ENCODE peak calls at places on chromosome 18, in six cellular contexts. O is adrenal gland, N is GM23338, R is tibial nerve, S is upper lobe of right lung, A is breast epithelium. C is an unnamed sample.

GRCh38 chr18:28657836-28658410 is 481.0 kb upstream of the CDH2 start:
- DNase-seq in A (no peak), R (no peak), O (no peak), N (no peak), S (no peak), C (no peak)

GRCh38 chr18:24366328-24366727 is 31.3 kb downstream of the OSBPL1A start:
- DNase-seq in O (no peak), S (no peak), R (no peak), N (no peak), A (no peak), C (no peak)

GRCh38 chr18:76619342-76620315 is 124.6 kb upstream of the ZNF516 start:
- DNase-seq in A (no peak), S (peak), R (peak), N (peak), O (peak), C (no peak)

GRCh38 chr18:58615150-58616132 is 13.4 kb downstream of the ALPK2 start:
- DNase-seq in A (no peak), S (no peak), O (no peak), N (no peak), R (no peak), C (no peak)

GRCh38 chr18:59231157-59231556 is 11.2 kb downstream of the GRP start:
- DNase-seq in O (no peak), N (no peak), A (no peak), S (no peak), R (no peak), C (no peak)

GRCh38 chr18:7561907-7562460 is 5.1 kb upstream of the PTPRM start:
- DNase-seq in N (no peak), S (no peak), A (no peak), R (no peak), O (no peak), C (no peak)

GRCh38 chr18:38801640-38802039 is 1236.0 kb upstream of the CELF4 start:
- DNase-seq in N (peak), S (no peak), R (no peak), O (no peak), A (no peak), C (no peak)

GRCh38 chr18:11175266-11175947 is 26.0 kb upstream of the PIEZO2 start:
- DNase-seq in R (no peak), N (no peak), A (no peak), O (no peak), S (no peak), C (no peak)

GRCh38 chr18:27214831-27215230 is 29.7 kb upstream of the CHST9 start:
- DNase-seq in N (no peak), S (no peak), O (no peak), R (no peak), A (no peak), C (no peak)

GRCh38 chr18:58156516-58156915 is 112.5 kb downstream of the NEDD4L start:
- DNase-seq in S (no peak), O (peak), R (no peak), A (no peak), N (no peak), C (no peak)

GRCh38 chr18:51135361-51135760 is 62.1 kb downstream of the MEX3C start:
- DNase-seq in S (no peak), A (no peak), O (no peak), N (no peak), R (no peak), C (no peak)

DNA sequence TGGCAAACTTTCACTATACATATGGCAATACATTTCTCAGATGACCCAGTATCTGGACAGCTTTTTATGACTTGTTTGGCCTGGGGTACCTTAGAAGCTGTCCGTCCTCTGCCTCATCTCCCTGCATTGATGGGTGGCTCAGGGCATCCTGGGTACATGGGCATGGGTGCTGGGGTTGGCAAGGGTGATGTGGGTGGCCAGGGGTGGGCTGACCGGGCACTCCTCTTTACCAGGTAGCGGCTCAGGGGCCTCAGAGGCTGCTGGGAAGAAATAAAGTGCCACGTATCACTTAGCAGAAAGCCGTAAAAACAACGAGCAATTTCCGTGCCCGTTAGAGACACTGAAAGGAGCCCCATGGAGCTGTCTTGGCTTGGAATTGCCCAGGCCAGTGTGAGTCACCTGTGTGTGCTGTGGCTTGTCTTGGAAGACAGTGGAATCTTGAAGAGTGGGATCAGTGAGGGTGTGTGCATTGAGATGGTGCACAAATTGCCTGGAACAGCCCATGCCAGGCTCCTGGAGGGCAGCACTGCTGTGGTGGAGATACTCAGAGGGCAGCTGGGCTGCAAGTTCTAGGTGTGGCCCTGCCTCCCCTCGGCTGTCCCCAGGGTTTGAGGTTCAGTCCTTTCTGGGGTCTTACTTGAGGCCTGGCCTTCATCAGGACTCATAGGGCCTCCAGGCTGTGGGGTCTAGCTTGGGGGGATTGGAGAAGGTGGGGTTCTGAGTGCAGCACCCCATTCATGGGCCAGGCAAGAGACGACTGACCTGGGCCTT is 88.8 kb downstream of the FHOD3 start:
- DNase-seq in S (no peak), R (no peak), O (no peak), A (no peak), N (no peak), C (no peak)
- H3K27ac ChIP-seq in S (no peak), R (no peak), O (no peak), A (no peak), N (no peak), C (no peak)

GRCh38 chr18:79400591-79401381 is 5.1 kb downstream of the NFATC1 start:
- DNase-seq in S (peak), A (no peak), N (no peak), O (no peak), R (no peak), C (no peak)
- H3K4me3 ChIP-seq in S (peak), A (peak), N (peak), O (peak), R (peak), C (peak)

GRCh38 chr18:79483971-79484491 is 88.3 kb downstream of the NFATC1 start:
- DNase-seq in N (no peak), A (no peak), S (peak), O (no peak), R (no peak), C (no peak)
- H3K27ac ChIP-seq in N (no peak), A (no peak), S (no peak), O (no peak), R (peak), C (no peak)

GRCh38 chr18:44682181-44682870 is 1.6 kb downstream of the SETBP1 start:
- DNase-seq in A (no peak), R (peak), N (peak), O (no peak), S (no peak), C (no peak)
- H3K4me3 ChIP-seq in A (peak), R (peak), N (peak), O (no peak), S (peak), C (peak)